ENCODE peak calls at places on chromosome 12, in six cellular contexts. V is H1, J is transverse colon, P is ovary, I is GM12878, Q is upper lobe of left lung. L is an unnamed sample.

GRCh38 chr12:99619389-99620158 is 28.0 kb upstream of the GARIN6 start:
- DNase-seq in J (no peak), Q (no peak), P (no peak), V (no peak), I (no peak), L (no peak)

GRCh38 chr12:53941750-53942149 is 3.1 kb downstream of the HOXC13 start:
- DNase-seq in V (no peak), P (no peak), I (no peak), Q (no peak), J (no peak), L (no peak)

GRCh38 chr12:12835378-12836145 is 22.4 kb downstream of the DDX47 start:
- DNase-seq in J (no peak), V (no peak), I (no peak), Q (peak), P (no peak), L (no peak)

GRCh38 chr12:49783917-49784676 is 42.7 kb downstream of the TMBIM6 start:
- DNase-seq in V (no peak), P (no peak), I (no peak), J (no peak), Q (no peak), L (no peak)

GRCh38 chr12:104814944-104815343 is 143.1 kb downstream of the SLC41A2 start:
- DNase-seq in J (no peak), P (no peak), Q (no peak), I (no peak), V (no peak), L (no peak)

GRCh38 chr12:28346567-28346966 is 156.3 kb downstream of the CCDC91 start:
- DNase-seq in I (no peak), Q (no peak), V (no peak), J (no peak), P (no peak), L (no peak)

GRCh38 chr12:77402726-77403125 is 337.4 kb upstream of the E2F7 start:
- DNase-seq in Q (no peak), J (no peak), V (no peak), I (no peak), P (no peak), L (no peak)

GRCh38 chr12:131994589-131994988 is 44.8 kb downstream of the EP400 start:
- DNase-seq in J (no peak), P (no peak), I (peak), V (no peak), Q (no peak), L (no peak)

GRCh38 chr12:130460611-130461478 is 123.2 kb downstream of the PIWIL1 start:
- DNase-seq in P (no peak), Q (no peak), J (no peak), I (no peak), V (no peak), L (no peak)

GRCh38 chr12:68425998-68426397 is 93.8 kb upstream of the MDM1 start:
- DNase-seq in J (no peak), V (no peak), P (no peak), I (no peak), Q (no peak), L (no peak)

GRCh38 chr12:102642199-102642598 is 161.8 kb upstream of the IGF1 start:
- DNase-seq in V (no peak), I (no peak), Q (no peak), J (no peak), P (no peak), L (no peak)

GRCh38 chr12:119505001-119505400 is 88.6 kb upstream of the TMEM233 start:
- DNase-seq in I (no peak), P (no peak), Q (no peak), V (no peak), J (no peak), L (no peak)

GRCh38 chr12:131861261-131862083 is 33.0 kb upstream of the ULK1 start:
- DNase-seq in V (no peak), Q (no peak), P (no peak), J (no peak), I (no peak), L (no peak)

GRCh38 chr12:47734725-47735480 is 9.6 kb upstream of the ENDOU start:
- DNase-seq in Q (no peak), V (no peak), I (no peak), J (no peak), P (peak), L (no peak)

GRCh38 chr12:53012928-53013327 is 6.7 kb downstream of the EIF4B start:
- DNase-seq in I (no peak), V (no peak), P (no peak), Q (no peak), J (no peak), L (no peak)

GRCh38 chr12:101793401-101793800 is 37.4 kb downstream of the GNPTAB start:
- DNase-seq in Q (no peak), J (no peak), V (no peak), I (peak), P (no peak), L (no peak)

GRCh38 chr12:122842505-122843405 is 7.5 kb downstream of the HIP1R start:
- DNase-seq in Q (no peak), P (no peak), J (no peak), V (no peak), I (no peak), L (no peak)

GRCh38 chr12:114265036-114265435 is 140.9 kb downstream of the TBX5 start:
- DNase-seq in I (no peak), P (no peak), V (no peak), Q (no peak), J (no peak), L (no peak)

GRCh38 chr12:22626429-22626828 is 1.5 kb downstream of the ETNK1 start:
- DNase-seq in P (no peak), Q (no peak), V (no peak), I (peak), J (no peak), L (no peak)

GRCh38 chr12:110312581-110313360 is 31.7 kb downstream of the ATP2A2 start:
- DNase-seq in I (no peak), Q (no peak), V (no peak), J (no peak), P (no peak), L (peak)

GRCh38 chr12:3912863-3913262 is 39.7 kb upstream of the PARP11 start:
- DNase-seq in I (no peak), J (no peak), V (no peak), P (no peak), Q (no peak), L (no peak)

GRCh38 chr12:42145197-42145549 is 499 bp upstream of the GXYLT1 start:
- DNase-seq in I (no peak), V (no peak), P (no peak), J (no peak), Q (no peak), L (no peak)

GRCh38 chr12:3116106-3116898 is 39.1 kb downstream of the TSPAN9 start:
- DNase-seq in J (no peak), P (no peak), Q (no peak), V (no peak), I (no peak), L (no peak)

GRCh38 chr12:68559984-68560822 is 50.5 kb upstream of the RAP1B start:
- DNase-seq in V (no peak), P (no peak), Q (peak), I (no peak), J (no peak), L (peak)

GRCh38 chr12:79086546-79086945 is 222.0 kb downstream of the SYT1 start:
- DNase-seq in Q (no peak), V (no peak), P (no peak), I (no peak), J (no peak), L (no peak)

GRCh38 chr12:64672925-64673409 is 62.7 kb downstream of the RASSF3 start:
- DNase-seq in I (no peak), P (peak), V (no peak), Q (peak), J (peak), L (peak)

GRCh38 chr12:47736877-47737676 is 11.8 kb upstream of the ENDOU start:
- DNase-seq in Q (peak), P (peak), V (no peak), I (no peak), J (peak), L (peak)

GRCh38 chr12:12717586-12718381 is 616 bp downstream of the CDKN1B start:
- DNase-seq in Q (peak), J (peak), I (no peak), P (no peak), V (no peak), L (peak)

GRCh38 chr12:81896771-81897170 is 137.6 kb upstream of the PPFIA2 start:
- DNase-seq in Q (no peak), P (no peak), I (no peak), J (no peak), V (no peak), L (no peak)

GRCh38 chr12:132143328-132144071 is 619 bp downstream of the DDX51 start:
- DNase-seq in P (no peak), I (no peak), J (no peak), Q (no peak), V (no peak), L (no peak)

GRCh38 chr12:51589557-51590176 is 1.4 kb upstream of the SCN8A start:
- DNase-seq in J (no peak), P (no peak), V (no peak), Q (no peak), I (no peak), L (no peak)

GRCh38 chr12:51590347-51591019 is 550 bp upstream of the SCN8A start:
- DNase-seq in J (peak), I (no peak), Q (peak), V (peak), P (peak), L (no peak)

GRCh38 chr12:51589060-51589459 is 2.0 kb upstream of the SCN8A start:
- DNase-seq in P (no peak), V (no peak), Q (no peak), J (no peak), I (no peak), L (no peak)

GRCh38 chr12:51592034-51592705 is 1.1 kb downstream of the SCN8A start:
- DNase-seq in V (no peak), Q (no peak), P (no peak), J (no peak), I (no peak), L (no peak)

GRCh38 chr12:51591020-51591901 is at the start of gene SCN8A:
- DNase-seq in Q (no peak), I (no peak), V (no peak), P (peak), J (peak), L (no peak)
- TF ChIP-seq EP300 in Q (no peak), I (no peak), V (no peak), P (no peak), J (no peak), L (no peak)

GRCh38 chr12:5000658-5001390 is 42.9 kb upstream of the KCNA5 start:
- DNase-seq in J (no peak), Q (peak), I (no peak), V (no peak), P (no peak), L (no peak)

GRCh38 chr12:4996714-4997113 is 47.0 kb upstream of the KCNA5 start:
- DNase-seq in I (no peak), V (no peak), J (no peak), Q (no peak), P (no peak), L (no peak)

GRCh38 chr12:4997939-4998338 is 45.7 kb upstream of the KCNA5 start:
- DNase-seq in V (no peak), Q (peak), J (no peak), P (no peak), I (no peak), L (peak)

GRCh38 chr12:5003025-5003666 is 40.5 kb upstream of the KCNA5 start:
- DNase-seq in P (no peak), I (no peak), V (peak), Q (peak), J (peak), L (peak)

DNA sequence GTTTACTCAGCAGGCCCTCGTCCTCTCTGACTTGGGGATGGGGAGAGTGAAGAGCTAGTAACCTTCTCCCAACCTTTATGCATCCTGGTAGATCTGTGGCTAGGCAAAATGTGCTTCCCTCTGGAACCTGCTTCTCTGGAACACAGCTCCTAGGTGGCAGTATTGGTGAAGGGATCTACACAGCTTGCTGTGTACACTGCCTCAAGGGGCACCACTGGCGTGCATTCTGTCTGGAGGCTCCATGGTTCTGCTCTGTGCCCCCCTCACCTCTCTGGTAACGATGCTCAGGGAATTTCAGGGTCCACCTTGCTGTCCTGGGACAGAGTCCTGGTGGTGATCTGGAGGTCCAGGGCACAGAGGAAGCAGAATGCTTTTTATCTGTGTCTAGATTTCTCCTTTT is 43.5 kb upstream of the KCNA5 start:
- DNase-seq in P (no peak), J (no peak), V (no peak), I (no peak), Q (peak), L (no peak)
- TF ChIP-seq CTCF in P (no peak), J (no peak), V (no peak), I (no peak), Q (no peak), L (no peak)

GRCh38 chr12:11635341-11635740 is 14.1 kb upstream of the ETV6 start:
- DNase-seq in Q (no peak), I (no peak), J (no peak), P (no peak), V (no peak), L (no peak)
- H3K4me3 ChIP-seq in Q (no peak), I (no peak), J (no peak), P (no peak), V (no peak), L (no peak)

GRCh38 chr12:88420460-88420859 is 159.8 kb downstream of the KITLG start:
- DNase-seq in J (no peak), P (no peak), I (no peak), V (no peak), Q (no peak), L (no peak)
- TF ChIP-seq EP300 in J (no peak), P (no peak), I (no peak), V (no peak), Q (no peak), L (no peak)

DNA sequence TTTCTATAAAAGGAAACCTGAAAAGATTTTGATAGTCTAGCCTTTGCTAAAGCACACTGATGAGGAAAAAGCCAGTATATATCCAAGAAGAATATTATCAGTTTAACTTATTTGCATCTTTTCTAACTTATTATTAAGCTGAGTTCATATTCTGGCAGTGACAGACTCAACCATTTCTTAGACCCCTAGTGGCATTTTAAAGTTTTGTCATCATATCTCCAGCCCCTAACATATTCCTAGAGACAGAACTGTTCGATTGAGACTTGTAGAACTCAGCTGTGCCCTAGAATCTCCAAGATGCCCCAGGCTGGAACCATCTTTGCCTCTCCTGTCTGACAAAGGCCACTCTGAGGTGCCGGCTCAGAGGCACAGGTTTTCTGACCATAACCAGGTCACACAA is 365.6 kb downstream of the NELL2 start:
- DNase-seq in J (no peak), V (no peak), P (no peak), I (no peak), Q (no peak), L (no peak)
- TF ChIP-seq CTCF in J (no peak), V (no peak), P (no peak), I (no peak), Q (no peak), L (no peak)

L was measured in sigmoid colon.